ENCODE peak calls at places on chromosomes 11 and 22, in five cellular contexts. B is MM.1S; X is GF-D8; Y is stimulated activated naive CD4-positive, alpha-beta T cell; W is NCI-H1105 treated with DMSO at 0.1 percent for 48 hours. T is an unnamed sample.

GRCh38 chr22:35638408-35638807 is 9.8 kb upstream of the APOL6 start:
- DNase-seq in W (no peak), X (no peak), B (no peak), Y (no peak), T (no peak)

GRCh38 chr22:29080061-29080975 is 7.5 kb downstream of the KREMEN1 start:
- DNase-seq in Y (no peak), X (no peak), B (no peak), W (peak; percentile 78), T (no peak)

GRCh38 chr22:30306629-30307016 is 17.3 kb upstream of the CASTOR1 start:
- DNase-seq in Y (no peak), X (no peak), B (peak; percentile 37), W (no peak), T (no peak)

GRCh38 chr11:30254307-30255298 is 23.8 kb downstream of the FSHB start:
- DNase-seq in Y (no peak), W (no peak), X (no peak), B (no peak), T (no peak)

GRCh38 chr11:70159612-70160570 is 43.2 kb upstream of the FADD start:
- DNase-seq in X (no peak), B (no peak), W (no peak), Y (no peak), T (no peak)

GRCh38 chr22:32684822-32685187 is 116.7 kb upstream of the TIMP3 start:
- DNase-seq in W (no peak), B (no peak), Y (no peak), X (no peak), T (no peak)

GRCh38 chr11:1238767-1239595 is 16.1 kb downstream of the MUC5B start:
- DNase-seq in B (peak; percentile 47), Y (no peak), X (no peak), W (no peak), T (no peak)

GRCh38 chr22:19105456-19105855 is 16.8 kb downstream of the DGCR2 start:
- DNase-seq in X (no peak), Y (no peak), B (no peak), W (no peak), T (no peak)

GRCh38 chr11:33557201-33557600 is 143.4 kb downstream of the C11orf91 start:
- DNase-seq in Y (no peak), X (no peak), B (no peak), W (no peak), T (no peak)

GRCh38 chr11:116535954-116536353 is 236.8 kb downstream of the BUD13 start:
- DNase-seq in X (no peak), Y (no peak), B (no peak), W (no peak), T (no peak)

GRCh38 chr11:72040497-72041363 is 39.6 kb downstream of the NUMA1 start:
- DNase-seq in W (peak; percentile 96), X (peak; percentile 45), B (peak; percentile 74), Y (peak; percentile 82), T (peak; percentile 60)

GRCh38 chr11:128467610-128468041 is 119.7 kb downstream of the ETS1 start:
- DNase-seq in W (no peak), B (no peak), X (no peak), Y (peak; percentile 72), T (no peak)

GRCh38 chr22:30777589-30777988 is 82.9 kb downstream of the OSBP2 start:
- DNase-seq in B (no peak), W (no peak), X (no peak), Y (no peak), T (no peak)

GRCh38 chr11:122123258-122123929 is 7.4 kb upstream of the BLID start:
- DNase-seq in B (no peak), Y (no peak), X (no peak), W (no peak), T (no peak)

GRCh38 chr11:62217191-62217748 is 8.8 kb downstream of the SCGB2A1 start:
- DNase-seq in B (peak; percentile 27), Y (no peak), W (peak; percentile 50), X (no peak), T (no peak)

GRCh38 chr11:96191752-96192151 is 151.2 kb downstream of the MAML2 start:
- DNase-seq in X (no peak), Y (no peak), W (no peak), B (no peak), T (no peak)

GRCh38 chr11:133964946-133965632 is 8.3 kb upstream of the IGSF9B start:
- DNase-seq in B (no peak), W (no peak), Y (no peak), X (no peak), T (peak; percentile 13)

GRCh38 chr11:2778630-2779498 is 79.1 kb upstream of the KCNQ1OT1 start:
- DNase-seq in W (peak; percentile 94), X (peak; percentile 22), B (peak; percentile 97), Y (no peak), T (peak; percentile 85)

GRCh38 chr22:28112548-28113043 is 193.5 kb upstream of the PITPNB start:
- DNase-seq in X (no peak), B (peak; percentile 10), W (no peak), Y (no peak), T (no peak)

GRCh38 chr22:37044634-37045625 is 6.6 kb upstream of the KCTD17 start:
- DNase-seq in B (no peak), W (no peak), Y (no peak), X (no peak), T (peak; percentile 57)

GRCh38 chr11:125036933-125037332 is 26.2 kb upstream of the SLC37A2 start:
- DNase-seq in W (no peak), X (no peak), B (peak; percentile 65), Y (no peak), T (peak; percentile 59)

GRCh38 chr22:19120829-19121630 is 1.2 kb downstream of the DGCR2 start:
- DNase-seq in W (no peak), B (no peak), Y (no peak), X (no peak), T (no peak)

GRCh38 chr22:33274214-33274828 is 216.1 kb upstream of the SYN3 start:
- DNase-seq in X (no peak), B (no peak), Y (no peak), W (no peak), T (peak; percentile 9)

GRCh38 chr11:132780051-132780450 is 752.2 kb downstream of the OPCML start:
- DNase-seq in B (no peak), X (no peak), W (no peak), Y (no peak), T (no peak)